ENCODE peak calls at places on chromosomes 3 and 15, in four cellular contexts. H is left cardiac atrium, G is lower lobe of right lung, V is Right ventricle myocardium superior. J is an unnamed sample.

GRCh38 chr3:150605998-150606641 is 3.0 kb downstream of the SELENOT start:
- ATAC-seq in G (no peak), H (no peak), V (no peak), J (no peak)

GRCh38 chr15:57172925-57173324 is 203.4 kb upstream of the CGNL1 start:
- ATAC-seq in H (no peak), V (no peak), G (no peak), J (no peak)

GRCh38 chr15:22839046-22839705 is 710 bp downstream of the NIPA2 start:
- ATAC-seq in G (no peak), H (no peak), V (no peak), J (no peak)

GRCh38 chr3:50912746-50913145 is 238.0 kb downstream of the DOCK3 start:
- ATAC-seq in H (no peak), G (no peak), V (no peak), J (no peak)

GRCh38 chr15:36808401-36809160 is 229.2 kb downstream of the CDIN1 start:
- ATAC-seq in G (no peak), H (no peak), V (peak; percentile 38), J (no peak)

GRCh38 chr3:191105418-191105817 is 93.6 kb upstream of the OSTN start:
- ATAC-seq in V (no peak), G (no peak), H (no peak), J (no peak)

GRCh38 chr3:56251343-56251945 is 216.8 kb downstream of the ERC2 start:
- ATAC-seq in V (no peak), G (no peak), H (peak; percentile 65), J (peak; percentile 36)

GRCh38 chr3:47283596-47284364 is 1.0 kb downstream of the KLHL18 start:
- ATAC-seq in G (no peak), V (no peak), H (no peak), J (no peak)

GRCh38 chr3:185716436-185717090 is 108.3 kb downstream of the IGF2BP2 start:
- ATAC-seq in G (peak; percentile 15), V (no peak), H (no peak), J (no peak)

GRCh38 chr3:25603703-25604102 is 61.0 kb downstream of the TOP2B start:
- ATAC-seq in H (peak; percentile 86), G (peak; percentile 95), V (peak; percentile 91), J (peak; percentile 82)